ENCODE peak calls at places on chromosomes 6 and 20, in seven cellular contexts. U is HL-60; R is CD4-positive, alpha-beta T cell; L is GM12865; Q is IMR-90; D is RWPE1; P is hepatocyte. B is an unnamed sample.

GRCh38 chr6:20669571-20670314 is 135.5 kb downstream of the CDKAL1 start:
- DNase-seq in L (peak; percentile 79), R (no peak), P (peak; percentile 23), U (no peak), D (no peak), Q (peak; percentile 18), B (no peak)

GRCh38 chr6:16824804-16825777 is 63.8 kb upstream of the ATXN1 start:
- DNase-seq in P (no peak), U (no peak), D (no peak), R (no peak), L (no peak), Q (no peak), B (no peak)

GRCh38 chr20:32078777-32079176 is 26.7 kb downstream of the HCK start:
- DNase-seq in P (no peak), U (peak; percentile 71), L (no peak), Q (no peak), R (no peak), D (no peak), B (no peak)

GRCh38 chr6:52641826-52642225 is 29.1 kb upstream of the TMEM14A start:
- DNase-seq in L (no peak), Q (no peak), D (no peak), U (no peak), P (no peak), R (no peak), B (no peak)

GRCh38 chr6:21922086-21922485 is 328.5 kb downstream of the SOX4 start:
- DNase-seq in L (no peak), D (no peak), Q (peak; percentile 41), R (no peak), P (peak; percentile 25), U (no peak), B (no peak)

GRCh38 chr6:47094351-47094925 is 52.3 kb upstream of the ADGRF1 start:
- DNase-seq in L (no peak), D (peak; percentile 36), R (no peak), P (peak; percentile 55), Q (peak; percentile 13), U (no peak), B (peak; percentile 83)

GRCh38 chr6:123306334-123306733 is 310.3 kb downstream of the CLVS2 start:
- DNase-seq in P (peak; percentile 5), R (no peak), Q (no peak), D (no peak), L (no peak), U (no peak), B (no peak)

GRCh38 chr20:23125625-23126191 is 39.6 kb upstream of the CD93 start:
- DNase-seq in R (no peak), P (peak; percentile 48), L (peak; percentile 52), U (peak; percentile 100), D (no peak), Q (peak; percentile 60), B (no peak)

GRCh38 chr6:125596020-125596419 is 153.4 kb upstream of the HEY2 start:
- DNase-seq in U (no peak), Q (no peak), L (no peak), D (no peak), R (no peak), P (no peak), B (no peak)

GRCh38 chr20:47370850-47371782 is 14.6 kb upstream of the ZMYND8 start:
- DNase-seq in D (no peak), R (no peak), L (no peak), P (no peak), Q (no peak), U (no peak), B (no peak)

GRCh38 chr6:43129434-43130194 is 41.5 kb upstream of the SRF start:
- DNase-seq in Q (peak; percentile 35), D (peak; percentile 58), R (peak; percentile 10), L (peak; percentile 43), P (peak; percentile 39), U (no peak), B (peak; percentile 72)

GRCh38 chr6:10163159-10163962 is 251.5 kb downstream of the TFAP2A start:
- DNase-seq in D (peak; percentile 85), P (peak; percentile 35), U (no peak), Q (no peak), R (no peak), L (no peak), B (peak; percentile 40)

GRCh38 chr20:62827323-62828050 is 10.6 kb downstream of the COL9A3 start:
- DNase-seq in U (no peak), D (no peak), R (no peak), L (no peak), P (no peak), Q (no peak), B (no peak)

GRCh38 chr20:44092551-44093248 is 94.3 kb downstream of the JPH2 start:
- DNase-seq in L (peak; percentile 73), R (no peak), U (no peak), D (no peak), P (peak; percentile 65), Q (peak; percentile 49), B (peak; percentile 54)

GRCh38 chr6:2695464-2696095 is 55.1 kb downstream of the MYLK4 start:
- DNase-seq in Q (peak; percentile 57), R (no peak), D (no peak), U (no peak), P (peak; percentile 30), L (peak; percentile 9), B (no peak)

GRCh38 chr6:28747631-28748157 is 176.1 kb downstream of the TRIM27 start:
- DNase-seq in D (peak; percentile 55), Q (peak; percentile 84), L (peak; percentile 64), R (no peak), U (no peak), P (peak; percentile 46), B (peak; percentile 87)

GRCh38 chr6:71468841-71469750 is 180.5 kb downstream of the OGFRL1 start:
- DNase-seq in L (no peak), R (no peak), P (no peak), D (peak; percentile 33), U (no peak), Q (peak; percentile 95), B (no peak)

GRCh38 chr6:91149246-91149645 is 562.4 kb upstream of the MAP3K7 start:
- DNase-seq in U (no peak), D (no peak), L (no peak), R (no peak), P (no peak), Q (no peak), B (no peak)

GRCh38 chr20:2178328-2179232 is 77.0 kb downstream of the STK35 start:
- DNase-seq in U (no peak), R (no peak), L (no peak), Q (peak; percentile 6), D (no peak), P (no peak), B (no peak)

GRCh38 chr6:169130111-169130510 is 123.5 kb downstream of the THBS2 start:
- DNase-seq in P (no peak), U (no peak), R (no peak), L (no peak), D (no peak), Q (no peak), B (no peak)

GRCh38 chr20:10131612-10132345 is 86.9 kb upstream of the SNAP25 start:
- DNase-seq in D (no peak), P (peak; percentile 63), U (no peak), R (no peak), L (no peak), Q (peak; percentile 67), B (no peak)

GRCh38 chr20:3797592-3798404 is 1.7 kb downstream of the CDC25B start:
- DNase-seq in D (peak; percentile 62), R (peak; percentile 53), U (no peak), P (no peak), Q (peak; percentile 67), L (peak; percentile 53), B (no peak)

GRCh38 chr20:47973519-47974233 is 188.4 kb upstream of the SULF2 start:
- DNase-seq in Q (no peak), P (no peak), L (peak; percentile 47), R (no peak), D (no peak), U (no peak), B (peak; percentile 95)

GRCh38 chr6:168765710-168766109 is 324.7 kb downstream of the SMOC2 start:
- DNase-seq in U (no peak), D (no peak), Q (no peak), L (no peak), P (no peak), R (no peak), B (no peak)

GRCh38 chr20:23995905-23996666 is 7.5 kb upstream of the GGTLC1 start:
- DNase-seq in U (peak; percentile 7), Q (peak; percentile 24), R (peak; percentile 48), L (peak; percentile 54), P (peak; percentile 79), D (peak; percentile 27), B (peak; percentile 28)

GRCh38 chr20:63196756-63197470 is 19.0 kb downstream of the YTHDF1 start:
- DNase-seq in L (no peak), U (no peak), Q (no peak), P (no peak), R (no peak), D (no peak), B (no peak)

GRCh38 chr6:75818061-75818855 is 69.2 kb downstream of the MYO6 start:
- DNase-seq in U (no peak), P (no peak), R (no peak), L (no peak), D (no peak), Q (peak; percentile 56), B (no peak)
- TF ChIP-seq CTCF in U (no peak), P (no peak), R (no peak), L (no peak), D (no peak), Q (no peak), B (no peak)

GRCh38 chr20:53658973-53659372 is 65.3 kb upstream of the ZNF217 start:
- DNase-seq in D (no peak), U (no peak), R (no peak), Q (no peak), L (no peak), P (no peak), B (no peak)

GRCh38 chr20:53660078-53660909 is 66.7 kb upstream of the ZNF217 start:
- DNase-seq in R (peak; percentile 15), U (no peak), P (no peak), Q (peak; percentile 17), D (no peak), L (peak; percentile 71), B (no peak)

GRCh38 chr20:53662595-53662994 is 69.0 kb upstream of the ZNF217 start:
- DNase-seq in U (no peak), D (no peak), P (no peak), R (no peak), Q (no peak), L (no peak), B (no peak)

GRCh38 chr20:53658327-53658726 is 64.7 kb upstream of the ZNF217 start:
- DNase-seq in L (no peak), P (no peak), D (no peak), Q (no peak), U (no peak), R (no peak), B (no peak)

GRCh38 chr20:53660947-53661381 is 67.3 kb upstream of the ZNF217 start:
- DNase-seq in L (peak; percentile 85), D (no peak), R (no peak), U (no peak), P (no peak), Q (peak; percentile 9), B (no peak)
- TF ChIP-seq CTCF in L (no peak), D (no peak), R (no peak), U (no peak), P (no peak), Q (no peak), B (no peak)

GRCh38 chr6:131084982-131085381 is 21.9 kb upstream of the EPB41L2 start:
- DNase-seq in R (no peak), P (no peak), D (no peak), L (peak; percentile 11), U (no peak), Q (no peak), B (no peak)
- TF ChIP-seq CTCF in R (no peak), P (peak; percentile 4), D (no peak), L (no peak), U (no peak), Q (no peak), B (peak; percentile 15)

GRCh38 chr20:36542019-36542488 is 735 bp downstream of the MYL9 start:
- DNase-seq in U (no peak), L (no peak), D (no peak), P (peak; percentile 58), R (no peak), Q (peak; percentile 70), B (peak; percentile 33)
- TF ChIP-seq CTCF in U (no peak), L (peak; percentile 17), D (no peak), P (peak; percentile 55), R (no peak), Q (peak; percentile 59), B (peak; percentile 86)

B was measured in Calu3.